ENCODE peak calls at places on chromosome 11, in seven cellular contexts. One of them, this sample, is unnamed.

GRCh38 chr11:21007297-21007696 is 337.9 kb downstream of the NELL1 start:
- DNase-seq in neural progenitor cell: no peak
- DNase-seq in MM.1S: no peak
- DNase-seq in IMR-90: no peak
- DNase-seq in PC-3: no peak
- DNase-seq in osteoblast: no peak
- DNase-seq in H1: no peak
- DNase-seq in this sample: no peak

GRCh38 chr11:2777871-2778629 is 78.3 kb upstream of the KCNQ1OT1 start:
- DNase-seq in neural progenitor cell: no peak
- DNase-seq in MM.1S: peak; percentile 64
- DNase-seq in IMR-90: no peak
- DNase-seq in PC-3: no peak
- DNase-seq in osteoblast: peak; percentile 52
- DNase-seq in H1: peak; percentile 46
- DNase-seq in this sample: no peak

GRCh38 chr11:16857186-16857585 is 118.7 kb downstream of the C11orf58 start:
- DNase-seq in neural progenitor cell: no peak
- DNase-seq in MM.1S: no peak
- DNase-seq in IMR-90: no peak
- DNase-seq in PC-3: no peak
- DNase-seq in osteoblast: no peak
- DNase-seq in H1: no peak
- DNase-seq in this sample: no peak

GRCh38 chr11:93895106-93895862 is 44.9 kb upstream of the VSTM5 start:
- DNase-seq in neural progenitor cell: peak; percentile 84
- DNase-seq in MM.1S: peak; percentile 78
- DNase-seq in IMR-90: peak; percentile 82
- DNase-seq in PC-3: peak; percentile 95
- DNase-seq in osteoblast: peak; percentile 13
- DNase-seq in H1: no peak
- DNase-seq in this sample: peak; percentile 5

GRCh38 chr11:125165664-125166346 is 1.3 kb downstream of the PKNOX2 start:
- DNase-seq in neural progenitor cell: peak; percentile 61
- DNase-seq in MM.1S: no peak
- DNase-seq in IMR-90: peak; percentile 33
- DNase-seq in PC-3: no peak
- DNase-seq in osteoblast: peak; percentile 97
- DNase-seq in H1: no peak
- DNase-seq in this sample: no peak

GRCh38 chr11:1303196-1303821 is 6.1 kb downstream of the TOLLIP start:
- DNase-seq in neural progenitor cell: peak; percentile 57
- DNase-seq in MM.1S: no peak
- DNase-seq in IMR-90: no peak
- DNase-seq in PC-3: peak; percentile 87
- DNase-seq in osteoblast: peak; percentile 89
- DNase-seq in H1: peak; percentile 83
- DNase-seq in this sample: no peak

GRCh38 chr11:120958185-120958584 is 65.7 kb upstream of the TBCEL start:
- DNase-seq in neural progenitor cell: no peak
- DNase-seq in MM.1S: no peak
- DNase-seq in IMR-90: no peak
- DNase-seq in PC-3: no peak
- DNase-seq in osteoblast: no peak
- DNase-seq in H1: no peak
- DNase-seq in this sample: no peak

GRCh38 chr11:36234825-36235224 is 54.4 kb downstream of the COMMD9 start:
- DNase-seq in neural progenitor cell: no peak
- DNase-seq in MM.1S: no peak
- DNase-seq in IMR-90: no peak
- DNase-seq in PC-3: no peak
- DNase-seq in osteoblast: no peak
- DNase-seq in H1: no peak
- DNase-seq in this sample: no peak

GRCh38 chr11:78140392-78141077 is 1.1 kb upstream of the ALG8 start:
- DNase-seq in neural progenitor cell: no peak
- DNase-seq in MM.1S: peak; percentile 12
- DNase-seq in IMR-90: no peak
- DNase-seq in PC-3: no peak
- DNase-seq in osteoblast: no peak
- DNase-seq in H1: no peak
- DNase-seq in this sample: peak; percentile 19

GRCh38 chr11:101436511-101437142 is 147.2 kb downstream of the TRPC6 start:
- DNase-seq in neural progenitor cell: peak; percentile 76
- DNase-seq in MM.1S: peak; percentile 53
- DNase-seq in IMR-90: peak; percentile 49
- DNase-seq in PC-3: peak; percentile 77
- DNase-seq in osteoblast: no peak
- DNase-seq in H1: peak; percentile 74
- DNase-seq in this sample: peak; percentile 24

GRCh38 chr11:133945087-133945974 is 11.4 kb downstream of the IGSF9B start:
- DNase-seq in neural progenitor cell: no peak
- DNase-seq in MM.1S: no peak
- DNase-seq in IMR-90: peak; percentile 14
- DNase-seq in PC-3: peak; percentile 28
- DNase-seq in osteoblast: no peak
- DNase-seq in H1: no peak
- DNase-seq in this sample: peak; percentile 76

GRCh38 chr11:32829680-32830412 is at the start of gene PRRG4:
- DNase-seq in neural progenitor cell: peak; percentile 82
- DNase-seq in MM.1S: peak; percentile 86
- DNase-seq in IMR-90: peak; percentile 16
- DNase-seq in PC-3: peak; percentile 81
- DNase-seq in osteoblast: peak; percentile 94
- DNase-seq in H1: peak; percentile 80
- DNase-seq in this sample: peak; percentile 41

GRCh38 chr11:34366522-34366921 is 8.7 kb upstream of the ABTB2 start:
- DNase-seq in neural progenitor cell: no peak
- DNase-seq in MM.1S: peak; percentile 60
- DNase-seq in IMR-90: no peak
- DNase-seq in PC-3: peak; percentile 70
- DNase-seq in osteoblast: no peak
- DNase-seq in H1: no peak
- DNase-seq in this sample: peak; percentile 18

GRCh38 chr11:102197759-102198158 is 87.5 kb downstream of the YAP1 start:
- DNase-seq in neural progenitor cell: peak; percentile 91
- DNase-seq in MM.1S: no peak
- DNase-seq in IMR-90: no peak
- DNase-seq in PC-3: no peak
- DNase-seq in osteoblast: no peak
- DNase-seq in H1: peak; percentile 57
- DNase-seq in this sample: no peak

GRCh38 chr11:2574043-2574552 is 125.7 kb downstream of the KCNQ1OT1 start:
- DNase-seq in neural progenitor cell: no peak
- DNase-seq in MM.1S: no peak
- DNase-seq in IMR-90: no peak
- DNase-seq in PC-3: no peak
- DNase-seq in osteoblast: no peak
- DNase-seq in H1: no peak
- DNase-seq in this sample: no peak

GRCh38 chr11:59755701-59756495 is 722 bp downstream of the STX3 start:
- DNase-seq in neural progenitor cell: peak; percentile 79
- DNase-seq in MM.1S: peak; percentile 15
- DNase-seq in IMR-90: peak; percentile 63
- DNase-seq in PC-3: peak; percentile 82
- DNase-seq in osteoblast: peak; percentile 92
- DNase-seq in H1: peak; percentile 81
- DNase-seq in this sample: peak; percentile 16

GRCh38 chr11:35402751-35403454 is 16.5 kb downstream of the SLC1A2 start:
- DNase-seq in neural progenitor cell: no peak
- DNase-seq in MM.1S: no peak
- DNase-seq in IMR-90: no peak
- DNase-seq in PC-3: no peak
- DNase-seq in osteoblast: no peak
- DNase-seq in H1: no peak
- DNase-seq in this sample: no peak

GRCh38 chr11:1825039-1825740 is 9.6 kb upstream of the SYT8 start:
- DNase-seq in neural progenitor cell: peak; percentile 96
- DNase-seq in MM.1S: peak; percentile 18
- DNase-seq in IMR-90: no peak
- DNase-seq in PC-3: no peak
- DNase-seq in osteoblast: peak; percentile 96
- DNase-seq in H1: peak; percentile 91
- DNase-seq in this sample: no peak

GRCh38 chr11:115678942-115679341 is 174.7 kb upstream of the CADM1 start:
- DNase-seq in neural progenitor cell: peak; percentile 67
- DNase-seq in MM.1S: no peak
- DNase-seq in IMR-90: no peak
- DNase-seq in PC-3: no peak
- DNase-seq in osteoblast: no peak
- DNase-seq in H1: peak; percentile 81
- DNase-seq in this sample: no peak

GRCh38 chr11:115698243-115698642 is 194.0 kb upstream of the CADM1 start:
- DNase-seq in neural progenitor cell: no peak
- DNase-seq in MM.1S: no peak
- DNase-seq in IMR-90: no peak
- DNase-seq in PC-3: no peak
- DNase-seq in osteoblast: no peak
- DNase-seq in H1: no peak
- DNase-seq in this sample: no peak

GRCh38 chr11:65864758-65865471 is 4.7 kb downstream of the MUS81 start:
- DNase-seq in neural progenitor cell: peak; percentile 0
- DNase-seq in MM.1S: no peak
- DNase-seq in IMR-90: no peak
- DNase-seq in PC-3: no peak
- DNase-seq in osteoblast: peak; percentile 75
- DNase-seq in H1: no peak
- DNase-seq in this sample: no peak

GRCh38 chr11:72724851-72725730 is 27.1 kb downstream of the ARAP1 start:
- DNase-seq in neural progenitor cell: peak; percentile 89
- DNase-seq in MM.1S: peak; percentile 65
- DNase-seq in IMR-90: peak; percentile 84
- DNase-seq in PC-3: peak; percentile 95
- DNase-seq in osteoblast: peak; percentile 94
- DNase-seq in H1: peak; percentile 89
- DNase-seq in this sample: peak; percentile 84

GRCh38 chr11:44709281-44709562 is 17.5 kb upstream of the TSPAN18 start:
- DNase-seq in neural progenitor cell: no peak
- DNase-seq in MM.1S: no peak
- DNase-seq in IMR-90: no peak
- DNase-seq in PC-3: peak; percentile 41
- DNase-seq in osteoblast: no peak
- DNase-seq in H1: no peak
- DNase-seq in this sample: no peak

GRCh38 chr11:90241414-90241813 is 18.6 kb upstream of the CHORDC1 start:
- DNase-seq in neural progenitor cell: no peak
- DNase-seq in MM.1S: no peak
- DNase-seq in IMR-90: no peak
- DNase-seq in PC-3: no peak
- DNase-seq in osteoblast: no peak
- DNase-seq in H1: no peak
- DNase-seq in this sample: no peak

GRCh38 chr11:88507771-88508557 is 170.4 kb upstream of the CTSC start:
- DNase-seq in neural progenitor cell: peak; percentile 16
- DNase-seq in MM.1S: no peak
- DNase-seq in IMR-90: no peak
- DNase-seq in PC-3: peak; percentile 35
- DNase-seq in osteoblast: no peak
- DNase-seq in H1: no peak
- DNase-seq in this sample: no peak

DNA sequence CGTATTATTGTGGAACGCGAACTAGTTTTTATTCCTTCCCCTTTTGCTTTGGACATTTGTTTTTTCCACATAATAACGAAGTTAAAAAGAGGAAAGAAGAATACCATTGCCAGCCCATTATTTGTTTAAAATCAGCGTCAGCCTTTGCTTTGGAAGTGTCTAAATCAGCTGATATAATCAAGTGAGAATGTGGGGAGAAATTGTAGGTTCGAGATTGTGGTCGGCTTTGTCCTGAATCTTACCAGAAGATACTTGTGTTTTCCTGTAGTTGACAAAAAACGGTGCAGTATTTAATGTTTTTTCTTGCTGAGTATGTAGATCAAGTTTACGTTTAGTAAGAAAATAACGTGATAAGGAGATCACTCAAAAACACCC is 935 bp downstream of the ZNF143 start:
- DNase-seq in neural progenitor cell: no peak
- DNase-seq in MM.1S: peak; percentile 41
- DNase-seq in IMR-90: peak; percentile 15
- DNase-seq in PC-3: peak; percentile 7
- DNase-seq in osteoblast: peak; percentile 68
- DNase-seq in H1: no peak
- DNase-seq in this sample: no peak
- H2AFZ ChIP-seq in neural progenitor cell: no peak overlapping the region
- H2AFZ ChIP-seq in MM.1S: peak overlapping the region; percentile 73
- H2AFZ ChIP-seq in IMR-90: no peak overlapping the region
- H2AFZ ChIP-seq in PC-3: no peak overlapping the region
- H2AFZ ChIP-seq in osteoblast: peak overlapping the region; percentile 57
- H2AFZ ChIP-seq in H1: no peak overlapping the region
- H2AFZ ChIP-seq in this sample: peak overlapping the region; percentile 71

GRCh38 chr11:103699216-103699615 is 337.2 kb upstream of the DDI1 start:
- DNase-seq in neural progenitor cell: no peak
- DNase-seq in MM.1S: no peak
- DNase-seq in IMR-90: no peak
- DNase-seq in PC-3: peak; percentile 11
- DNase-seq in osteoblast: no peak
- DNase-seq in H1: no peak
- DNase-seq in this sample: no peak
- TF ChIP-seq CTCF in neural progenitor cell: peak; percentile 14
- TF ChIP-seq CTCF in MM.1S: no peak
- TF ChIP-seq CTCF in IMR-90: peak; percentile 5
- TF ChIP-seq CTCF in PC-3: peak; percentile 24
- TF ChIP-seq CTCF in osteoblast: peak; percentile 17
- TF ChIP-seq CTCF in H1: no peak
- TF ChIP-seq CTCF in this sample: no peak

GRCh38 chr11:67606150-67606476 is 623 bp upstream of the NDUFV1 start:
- DNase-seq in neural progenitor cell: peak; percentile 38
- DNase-seq in MM.1S: no peak
- DNase-seq in IMR-90: peak; percentile 41
- DNase-seq in PC-3: no peak
- DNase-seq in osteoblast: no peak
- DNase-seq in H1: no peak
- DNase-seq in this sample: no peak
- H2AFZ ChIP-seq in neural progenitor cell: no peak overlapping the region
- H2AFZ ChIP-seq in MM.1S: peak overlapping the region; percentile 89
- H2AFZ ChIP-seq in IMR-90: peak overlapping the region; percentile 96
- H2AFZ ChIP-seq in PC-3: peak overlapping the region; percentile 95
- H2AFZ ChIP-seq in osteoblast: peak overlapping the region; percentile 99
- H2AFZ ChIP-seq in H1: no peak overlapping the region
- H2AFZ ChIP-seq in this sample: peak overlapping the region; percentile 93

GRCh38 chr11:130163346-130164220 is 4.0 kb downstream of the ST14 start:
- DNase-seq in neural progenitor cell: no peak
- DNase-seq in MM.1S: no peak
- DNase-seq in IMR-90: no peak
- DNase-seq in PC-3: peak; percentile 51
- DNase-seq in osteoblast: no peak
- DNase-seq in H1: no peak
- DNase-seq in this sample: no peak
- TF ChIP-seq CTCF in neural progenitor cell: no peak
- TF ChIP-seq CTCF in MM.1S: no peak
- TF ChIP-seq CTCF in IMR-90: no peak
- TF ChIP-seq CTCF in PC-3: no peak
- TF ChIP-seq CTCF in osteoblast: no peak
- TF ChIP-seq CTCF in H1: no peak
- TF ChIP-seq CTCF in this sample: no peak

GRCh38 chr11:113779496-113779895 is at the start of gene CLDN25:
- DNase-seq in neural progenitor cell: no peak
- DNase-seq in MM.1S: no peak
- DNase-seq in IMR-90: no peak
- DNase-seq in PC-3: no peak
- DNase-seq in osteoblast: no peak
- DNase-seq in H1: no peak
- DNase-seq in this sample: no peak
- H2AFZ ChIP-seq in neural progenitor cell: no peak within 1 kb of the TSS
- H2AFZ ChIP-seq in MM.1S: no peak within 1 kb of the TSS
- H2AFZ ChIP-seq in IMR-90: no peak within 1 kb of the TSS
- H2AFZ ChIP-seq in PC-3: no peak within 1 kb of the TSS
- H2AFZ ChIP-seq in osteoblast: no peak within 1 kb of the TSS
- H2AFZ ChIP-seq in H1: peak within 1 kb of the TSS; percentile 47
- H2AFZ ChIP-seq in this sample: no peak within 1 kb of the TSS

GRCh38 chr11:123478352-123478986 is 48.4 kb downstream of the GRAMD1B start:
- DNase-seq in neural progenitor cell: peak; percentile 83
- DNase-seq in MM.1S: peak; percentile 56
- DNase-seq in IMR-90: peak; percentile 85
- DNase-seq in PC-3: peak; percentile 89
- DNase-seq in osteoblast: peak; percentile 85
- DNase-seq in H1: no peak
- DNase-seq in this sample: peak; percentile 43
- TF ChIP-seq CTCF in neural progenitor cell: peak; percentile 90
- TF ChIP-seq CTCF in MM.1S: peak; percentile 68
- TF ChIP-seq CTCF in IMR-90: peak; percentile 92
- TF ChIP-seq CTCF in PC-3: peak; percentile 95
- TF ChIP-seq CTCF in osteoblast: peak; percentile 78
- TF ChIP-seq CTCF in H1: peak; percentile 97
- TF ChIP-seq CTCF in this sample: peak; percentile 77